ENCODE peak calls at places on chromosomes 13 and 19, in four cellular contexts. L is HepG2, N is GM12878, Z is H1. T is an unnamed sample.

GRCh38 chr13:47679391-47679790 is 321.7 kb downstream of the SUCLA2 start:
- DNase-seq in L (no peak), N (no peak), Z (no peak), T (no peak)

GRCh38 chr13:66780814-66781213 is 449.3 kb downstream of the PCDH9 start:
- DNase-seq in L (no peak), N (no peak), Z (no peak), T (no peak)

GRCh38 chr13:63517376-63517775 is 2101.7 kb upstream of the PCDH20 start:
- DNase-seq in L (no peak), N (no peak), Z (no peak), T (no peak)

GRCh38 chr13:64041296-64041695 is 2625.6 kb upstream of the PCDH20 start:
- DNase-seq in L (no peak), N (no peak), Z (no peak), T (no peak)

GRCh38 chr19:1590641-1591397 is 1.8 kb downstream of the MBD3 start:
- DNase-seq in L (peak; percentile 49), N (no peak), Z (no peak), T (no peak)

GRCh38 chr19:13195678-13196077 is 45.5 kb downstream of the IER2 start:
- DNase-seq in L (peak; percentile 80), N (no peak), Z (peak; percentile 86), T (peak; percentile 75)

GRCh38 chr13:112150352-112150751 is 83.4 kb downstream of the SOX1 start:
- DNase-seq in L (no peak), N (no peak), Z (no peak), T (no peak)

GRCh38 chr13:31970237-31970930 is 61.2 kb upstream of the FRY start:
- DNase-seq in L (no peak), N (no peak), Z (no peak), T (no peak)

GRCh38 chr19:4910594-4911273 is 1.4 kb downstream of the UHRF1 start:
- DNase-seq in L (no peak), N (no peak), Z (no peak), T (no peak)

DNA sequence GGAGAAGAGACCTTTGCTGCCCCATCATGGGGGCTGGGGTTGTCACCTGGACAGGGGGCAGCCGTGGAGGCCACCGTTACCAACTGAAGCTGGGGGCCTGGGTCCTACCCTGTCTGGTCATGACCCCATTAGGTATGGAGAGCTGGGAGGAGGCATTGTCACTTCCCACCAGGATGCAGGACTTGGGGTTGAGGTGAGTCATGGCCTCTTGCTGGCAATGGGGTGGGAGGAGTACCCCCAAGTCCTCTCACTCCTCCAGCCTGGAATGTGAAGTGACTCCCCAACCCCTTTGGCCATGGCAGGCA is 9.0 kb downstream of the EGLN2 start:
- DNase-seq in L (no peak), N (no peak), Z (no peak), T (no peak)
- H3K4me1 ChIP-seq in L (peaks cover 21% of the 10 kb centered on the region), N (peaks cover 29% of the 10 kb centered on the region), Z (peaks cover 52% of the 10 kb centered on the region), T (peaks cover 31% of the 10 kb centered on the region)

DNA sequence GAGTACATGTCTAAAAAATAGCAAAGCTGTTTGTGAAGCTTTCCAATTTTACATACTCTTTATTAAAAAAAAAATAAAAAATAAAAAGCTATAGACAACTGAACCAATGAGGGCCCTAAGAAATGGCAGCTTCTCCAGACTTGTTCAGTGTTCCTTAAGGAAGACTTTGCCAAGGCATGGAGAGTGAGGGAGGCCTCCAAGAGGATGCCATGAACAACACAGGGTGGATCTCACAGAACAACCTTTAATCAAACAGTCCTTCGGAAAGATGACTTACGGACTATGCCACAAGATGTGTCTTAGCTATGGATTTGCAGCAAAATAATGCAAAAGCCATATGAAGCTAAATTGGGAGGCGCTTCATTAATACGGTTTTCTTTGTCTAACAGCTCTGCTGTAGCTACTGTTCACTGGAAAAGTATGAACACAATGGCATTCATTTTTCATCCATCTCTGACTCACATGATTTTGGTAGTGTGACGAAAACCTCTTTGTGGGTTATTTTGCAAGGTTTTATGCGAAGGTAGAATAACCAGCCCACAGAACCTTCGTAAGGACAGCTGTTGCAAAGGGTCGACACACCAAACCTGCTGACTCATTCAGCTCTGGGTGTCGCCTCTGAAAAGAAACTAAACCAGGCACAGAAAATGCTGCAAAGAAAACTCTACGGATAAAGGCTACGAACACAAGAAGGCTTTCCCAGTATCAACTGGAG is 27.7 kb downstream of the EFNB2 start:
- DNase-seq in L (peak; percentile 1), N (no peak), Z (no peak), T (no peak)
- TF ChIP-seq YY1 in L (no peak), N (no peak), Z (no peak), T (no peak)

DNA sequence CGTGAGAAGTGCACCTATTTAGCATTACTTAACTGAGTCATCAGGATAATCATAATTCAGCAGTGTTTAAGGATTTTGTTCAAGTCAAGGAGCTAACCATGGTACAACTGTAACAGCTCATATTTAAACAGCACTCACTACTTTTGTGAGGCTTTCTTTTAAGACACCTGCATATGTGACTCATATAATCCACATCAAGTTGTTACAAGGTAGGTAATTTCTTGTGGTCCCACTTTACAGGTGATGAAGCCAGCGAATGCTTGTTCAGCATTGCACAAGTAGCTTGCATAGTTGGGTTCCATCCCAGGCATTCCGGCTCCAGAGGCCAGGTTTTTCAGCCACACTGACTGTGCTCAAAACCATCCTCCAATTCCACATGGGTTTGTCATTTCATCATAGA is 569.2 kb downstream of the MYO16 start:
- DNase-seq in L (no peak), N (no peak), Z (no peak), T (no peak)
- TF ChIP-seq SUZ12 in L (no peak), N (no peak), Z (no peak), T (no peak)

GRCh38 chr19:42279148-42279901 is 10.3 kb downstream of the CIC start:
- DNase-seq in L (no peak), N (no peak), Z (no peak), T (no peak)

GRCh38 chr19:42279902-42280760 is 11.1 kb downstream of the CIC start:
- DNase-seq in L (peak; percentile 79), N (peak; percentile 74), Z (peak; percentile 95), T (no peak)

GRCh38 chr19:42276284-42276683 is 7.2 kb downstream of the CIC start:
- DNase-seq in L (no peak), N (no peak), Z (no peak), T (no peak)

GRCh38 chr19:42276821-42277220 is 7.8 kb downstream of the CIC start:
- DNase-seq in L (no peak), N (no peak), Z (no peak), T (no peak)

GRCh38 chr19:42277821-42278809 is 9.1 kb downstream of the CIC start:
- DNase-seq in L (no peak), N (no peak), Z (no peak), T (no peak)
- H3K4me1 ChIP-seq in L (peaks cover 47% of the 10 kb centered on the region), N (peaks cover 50% of the 10 kb centered on the region), Z (peaks cover 29% of the 10 kb centered on the region), T (peaks cover 24% of the 10 kb centered on the region)

DNA sequence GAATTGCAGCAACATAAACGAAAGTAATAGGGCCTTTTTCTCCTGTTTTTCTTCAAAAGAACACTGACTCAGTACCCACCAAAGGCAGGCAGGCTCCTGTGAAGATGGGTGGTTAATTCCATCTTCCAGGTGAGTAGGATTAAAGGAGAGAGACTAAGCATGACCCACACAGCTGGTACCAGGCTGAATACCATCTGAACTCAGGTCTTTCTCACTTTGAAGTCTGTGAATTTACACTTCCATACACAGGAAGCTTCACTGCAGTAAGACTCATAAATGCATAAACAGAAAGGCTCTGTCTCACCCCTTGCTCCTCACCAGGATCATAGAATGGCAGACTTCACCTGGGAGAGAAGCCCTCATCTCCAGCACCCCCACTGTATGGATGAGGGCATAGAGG is 194.6 kb downstream of the KLF12 start:
- DNase-seq in L (no peak), N (no peak), Z (no peak), T (no peak)
- TF ChIP-seq YY1 in L (no peak), N (no peak), Z (no peak), T (no peak)

GRCh38 chr19:41548954-41549688 is 26.8 kb upstream of the CEACAM21 start:
- DNase-seq in L (no peak), N (no peak), Z (no peak), T (peak; percentile 35)
- TF ChIP-seq SUZ12 in L (no peak), N (no peak), Z (no peak), T (no peak)

DNA sequence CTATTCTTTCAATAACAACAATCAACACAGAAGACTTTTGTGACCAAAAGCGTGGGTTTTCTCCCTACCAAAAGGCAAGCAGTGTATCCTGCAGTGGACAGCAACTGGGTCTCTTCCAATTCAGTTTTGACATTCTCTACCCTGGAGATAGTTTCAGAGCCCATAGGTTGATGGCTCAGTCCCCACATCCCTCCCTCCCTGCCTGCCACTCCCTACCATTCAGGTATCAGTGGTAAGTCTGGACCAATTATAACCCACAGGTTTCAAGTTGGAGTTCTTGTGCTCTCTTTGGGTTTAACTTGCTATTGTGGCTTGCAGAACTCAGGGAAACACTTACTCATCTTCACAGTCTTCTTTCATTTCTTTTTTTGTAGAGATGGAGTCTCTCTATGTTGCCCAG is 60.2 kb downstream of the ZNF823 start:
- DNase-seq in L (no peak), N (no peak), Z (no peak), T (no peak)
- H3K4me1 ChIP-seq in L (no peaks in the 10 kb centered on the region), N (no peaks in the 10 kb centered on the region), Z (peaks cover 3% of the 10 kb centered on the region), T (peaks cover 2% of the 10 kb centered on the region)

DNA sequence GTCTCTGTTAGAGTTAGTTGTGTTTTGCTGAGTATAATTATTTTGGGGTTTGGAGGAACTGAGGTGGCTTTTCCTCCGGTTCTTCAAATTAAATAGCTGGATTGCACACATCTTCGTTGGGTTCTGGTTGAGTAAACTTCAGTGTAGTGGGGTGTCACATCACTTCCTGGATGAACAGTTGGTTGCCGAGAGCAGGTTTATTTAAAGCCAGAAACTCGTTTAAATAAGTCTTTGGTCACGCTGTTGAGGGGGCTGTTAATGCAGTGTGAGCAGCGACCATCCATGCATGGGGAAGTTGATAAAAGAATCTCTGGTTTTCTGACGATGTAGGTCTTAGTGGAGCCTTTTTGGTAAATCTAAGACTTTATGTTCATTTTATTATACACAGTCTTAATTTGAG is 351.2 kb upstream of the ARGLU1 start:
- DNase-seq in L (no peak), N (no peak), Z (no peak), T (no peak)
- TF ChIP-seq YY1 in L (no peak), N (no peak), Z (no peak), T (no peak)

GRCh38 chr19:16677060-16677459 is 16.1 kb downstream of the TMEM38A start:
- DNase-seq in L (no peak), N (no peak), Z (no peak), T (no peak)
- TF ChIP-seq SUZ12 in L (no peak), N (no peak), Z (no peak), T (no peak)

GRCh38 chr13:88651531-88651930 is 980.4 kb downstream of the SLITRK5 start:
- DNase-seq in L (no peak), N (peak; percentile 13), Z (no peak), T (no peak)

DNA sequence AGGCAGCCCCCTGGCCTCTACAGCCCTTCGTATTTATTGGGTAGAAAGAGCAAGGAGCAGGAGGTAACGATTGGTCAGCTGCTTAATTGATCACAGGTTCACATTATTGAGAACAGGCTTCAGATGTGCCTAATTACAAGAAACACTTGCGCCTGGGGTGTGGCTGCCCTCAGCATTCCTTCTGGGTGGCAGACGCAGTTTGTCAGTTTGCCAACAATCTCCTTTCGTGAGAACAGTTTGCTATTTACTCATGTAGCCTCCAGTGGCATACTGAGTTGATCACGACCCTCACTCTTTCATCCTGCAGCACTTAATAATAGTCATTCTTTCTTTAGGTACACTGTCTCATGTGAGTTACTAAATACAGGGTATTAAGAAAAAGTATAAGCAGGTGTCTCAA is 985.6 kb downstream of the SLITRK5 start:
- DNase-seq in L (no peak), N (no peak), Z (no peak), T (no peak)
- H3K4me1 ChIP-seq in L (no peaks in the 10 kb centered on the region), N (no peaks in the 10 kb centered on the region), Z (no peaks in the 10 kb centered on the region), T (no peaks in the 10 kb centered on the region)

T was measured in NT2/D1.